ENCODE peak calls at places on chromosome 13, in six cellular contexts. One of them, this sample, is unnamed.

GRCh38 chr13:111559612-111560423 is 239.4 kb downstream of the TEX29 start:
- DNase-seq in CD8-positive, alpha-beta T cell: no peak
- DNase-seq in AG04450: no peak
- DNase-seq in brain microvascular endothelial cell: no peak
- DNase-seq in ascending aorta: peak
- DNase-seq in CD4-positive, alpha-beta T cell: no peak
- DNase-seq in this sample: no peak

GRCh38 chr13:54965881-54966280 is 1937.3 kb downstream of the OLFM4 start:
- DNase-seq in CD8-positive, alpha-beta T cell: no peak
- DNase-seq in AG04450: no peak
- DNase-seq in brain microvascular endothelial cell: no peak
- DNase-seq in ascending aorta: no peak
- DNase-seq in CD4-positive, alpha-beta T cell: no peak
- DNase-seq in this sample: no peak

GRCh38 chr13:108031859-108032258 is 183.5 kb downstream of the LIG4 start:
- DNase-seq in CD8-positive, alpha-beta T cell: no peak
- DNase-seq in AG04450: no peak
- DNase-seq in brain microvascular endothelial cell: no peak
- DNase-seq in ascending aorta: no peak
- DNase-seq in CD4-positive, alpha-beta T cell: no peak
- DNase-seq in this sample: no peak

GRCh38 chr13:65943711-65944110 is 1286.4 kb downstream of the PCDH9 start:
- DNase-seq in CD8-positive, alpha-beta T cell: no peak
- DNase-seq in AG04450: no peak
- DNase-seq in brain microvascular endothelial cell: no peak
- DNase-seq in ascending aorta: no peak
- DNase-seq in CD4-positive, alpha-beta T cell: no peak
- DNase-seq in this sample: no peak

GRCh38 chr13:98285317-98285716 is 108.2 kb upstream of the RNF113B start:
- DNase-seq in CD8-positive, alpha-beta T cell: no peak
- DNase-seq in AG04450: no peak
- DNase-seq in brain microvascular endothelial cell: no peak
- DNase-seq in ascending aorta: no peak
- DNase-seq in CD4-positive, alpha-beta T cell: no peak
- DNase-seq in this sample: no peak

GRCh38 chr13:49298903-49299605 is 51.3 kb downstream of the CDADC1 start:
- DNase-seq in CD8-positive, alpha-beta T cell: no peak
- DNase-seq in AG04450: no peak
- DNase-seq in brain microvascular endothelial cell: no peak
- DNase-seq in ascending aorta: no peak
- DNase-seq in CD4-positive, alpha-beta T cell: no peak
- DNase-seq in this sample: no peak

GRCh38 chr13:45122941-45123340 is 2.6 kb downstream of the GTF2F2 start:
- DNase-seq in CD8-positive, alpha-beta T cell: no peak
- DNase-seq in AG04450: no peak
- DNase-seq in brain microvascular endothelial cell: no peak
- DNase-seq in ascending aorta: no peak
- DNase-seq in CD4-positive, alpha-beta T cell: no peak
- DNase-seq in this sample: no peak

GRCh38 chr13:34357435-34358232 is 539.7 kb downstream of the RFC3 start:
- DNase-seq in CD8-positive, alpha-beta T cell: no peak
- DNase-seq in AG04450: peak
- DNase-seq in brain microvascular endothelial cell: peak
- DNase-seq in ascending aorta: no peak
- DNase-seq in CD4-positive, alpha-beta T cell: no peak
- DNase-seq in this sample: no peak

GRCh38 chr13:66778461-66778860 is 451.7 kb downstream of the PCDH9 start:
- DNase-seq in CD8-positive, alpha-beta T cell: no peak
- DNase-seq in AG04450: no peak
- DNase-seq in brain microvascular endothelial cell: no peak
- DNase-seq in ascending aorta: no peak
- DNase-seq in CD4-positive, alpha-beta T cell: no peak
- DNase-seq in this sample: no peak

GRCh38 chr13:77519808-77520207 is 15.7 kb upstream of the SCEL start:
- DNase-seq in CD8-positive, alpha-beta T cell: no peak
- DNase-seq in AG04450: no peak
- DNase-seq in brain microvascular endothelial cell: no peak
- DNase-seq in ascending aorta: no peak
- DNase-seq in CD4-positive, alpha-beta T cell: no peak
- DNase-seq in this sample: no peak

GRCh38 chr13:25901460-25902376 is 150.1 kb downstream of the SHISA2 start:
- DNase-seq in CD8-positive, alpha-beta T cell: peak
- DNase-seq in AG04450: no peak
- DNase-seq in brain microvascular endothelial cell: peak
- DNase-seq in ascending aorta: no peak
- DNase-seq in CD4-positive, alpha-beta T cell: no peak
- DNase-seq in this sample: no peak

GRCh38 chr13:33194820-33195692 is 90.5 kb downstream of the STARD13 start:
- DNase-seq in CD8-positive, alpha-beta T cell: no peak
- DNase-seq in AG04450: peak
- DNase-seq in brain microvascular endothelial cell: peak
- DNase-seq in ascending aorta: peak
- DNase-seq in CD4-positive, alpha-beta T cell: no peak
- DNase-seq in this sample: no peak

GRCh38 chr13:24854311-24854710 is 90.3 kb downstream of the RNF17 start:
- DNase-seq in CD8-positive, alpha-beta T cell: no peak
- DNase-seq in AG04450: no peak
- DNase-seq in brain microvascular endothelial cell: no peak
- DNase-seq in ascending aorta: no peak
- DNase-seq in CD4-positive, alpha-beta T cell: no peak
- DNase-seq in this sample: no peak

GRCh38 chr13:51907040-51907732 is 45.4 kb downstream of the CCDC70 start:
- DNase-seq in CD8-positive, alpha-beta T cell: no peak
- DNase-seq in AG04450: no peak
- DNase-seq in brain microvascular endothelial cell: no peak
- DNase-seq in ascending aorta: no peak
- DNase-seq in CD4-positive, alpha-beta T cell: no peak
- DNase-seq in this sample: no peak

GRCh38 chr13:48976677-48977625 is 1.2 kb downstream of the FNDC3A start:
- DNase-seq in CD8-positive, alpha-beta T cell: peak
- DNase-seq in AG04450: no peak
- DNase-seq in brain microvascular endothelial cell: no peak
- DNase-seq in ascending aorta: no peak
- DNase-seq in CD4-positive, alpha-beta T cell: no peak
- DNase-seq in this sample: no peak

GRCh38 chr13:79485014-79485441 is 4.1 kb downstream of the NDFIP2 start:
- DNase-seq in CD8-positive, alpha-beta T cell: no peak
- DNase-seq in AG04450: peak
- DNase-seq in brain microvascular endothelial cell: peak
- DNase-seq in ascending aorta: no peak
- DNase-seq in CD4-positive, alpha-beta T cell: no peak
- DNase-seq in this sample: no peak

GRCh38 chr13:111661052-111661451 is 340.6 kb downstream of the TEX29 start:
- DNase-seq in CD8-positive, alpha-beta T cell: no peak
- DNase-seq in AG04450: no peak
- DNase-seq in brain microvascular endothelial cell: no peak
- DNase-seq in ascending aorta: no peak
- DNase-seq in CD4-positive, alpha-beta T cell: no peak
- DNase-seq in this sample: no peak

GRCh38 chr13:97231118-97231831 is 9.1 kb downstream of the MBNL2 start:
- DNase-seq in CD8-positive, alpha-beta T cell: no peak
- DNase-seq in AG04450: no peak
- DNase-seq in brain microvascular endothelial cell: no peak
- DNase-seq in ascending aorta: no peak
- DNase-seq in CD4-positive, alpha-beta T cell: no peak
- DNase-seq in this sample: no peak

GRCh38 chr13:40146063-40146462 is 490.6 kb downstream of the COG6 start:
- DNase-seq in CD8-positive, alpha-beta T cell: no peak
- DNase-seq in AG04450: no peak
- DNase-seq in brain microvascular endothelial cell: no peak
- DNase-seq in ascending aorta: no peak
- DNase-seq in CD4-positive, alpha-beta T cell: no peak
- DNase-seq in this sample: peak

GRCh38 chr13:94414141-94414540 is 65.3 kb downstream of the DCT start:
- DNase-seq in CD8-positive, alpha-beta T cell: no peak
- DNase-seq in AG04450: no peak
- DNase-seq in brain microvascular endothelial cell: no peak
- DNase-seq in ascending aorta: no peak
- DNase-seq in CD4-positive, alpha-beta T cell: no peak
- DNase-seq in this sample: no peak

GRCh38 chr13:94411747-94412146 is 67.7 kb downstream of the DCT start:
- DNase-seq in CD8-positive, alpha-beta T cell: no peak
- DNase-seq in AG04450: no peak
- DNase-seq in brain microvascular endothelial cell: no peak
- DNase-seq in ascending aorta: no peak
- DNase-seq in CD4-positive, alpha-beta T cell: no peak
- DNase-seq in this sample: no peak

GRCh38 chr13:94415484-94415883 is 64.0 kb downstream of the DCT start:
- DNase-seq in CD8-positive, alpha-beta T cell: no peak
- DNase-seq in AG04450: no peak
- DNase-seq in brain microvascular endothelial cell: no peak
- DNase-seq in ascending aorta: no peak
- DNase-seq in CD4-positive, alpha-beta T cell: no peak
- DNase-seq in this sample: no peak

GRCh38 chr13:94412870-94413269 is 66.6 kb downstream of the DCT start:
- DNase-seq in CD8-positive, alpha-beta T cell: no peak
- DNase-seq in AG04450: no peak
- DNase-seq in brain microvascular endothelial cell: no peak
- DNase-seq in ascending aorta: no peak
- DNase-seq in CD4-positive, alpha-beta T cell: no peak
- DNase-seq in this sample: no peak

GRCh38 chr13:94413545-94413944 is 65.9 kb downstream of the DCT start:
- DNase-seq in CD8-positive, alpha-beta T cell: no peak
- DNase-seq in AG04450: no peak
- DNase-seq in brain microvascular endothelial cell: no peak
- DNase-seq in ascending aorta: no peak
- DNase-seq in CD4-positive, alpha-beta T cell: no peak
- DNase-seq in this sample: no peak
- H3K27ac ChIP-seq in CD8-positive, alpha-beta T cell: no peak
- H3K27ac ChIP-seq in AG04450: no peak
- H3K27ac ChIP-seq in brain microvascular endothelial cell: no peak
- H3K27ac ChIP-seq in ascending aorta: no peak
- H3K27ac ChIP-seq in CD4-positive, alpha-beta T cell: no peak
- H3K27ac ChIP-seq in this sample: no peak

DNA sequence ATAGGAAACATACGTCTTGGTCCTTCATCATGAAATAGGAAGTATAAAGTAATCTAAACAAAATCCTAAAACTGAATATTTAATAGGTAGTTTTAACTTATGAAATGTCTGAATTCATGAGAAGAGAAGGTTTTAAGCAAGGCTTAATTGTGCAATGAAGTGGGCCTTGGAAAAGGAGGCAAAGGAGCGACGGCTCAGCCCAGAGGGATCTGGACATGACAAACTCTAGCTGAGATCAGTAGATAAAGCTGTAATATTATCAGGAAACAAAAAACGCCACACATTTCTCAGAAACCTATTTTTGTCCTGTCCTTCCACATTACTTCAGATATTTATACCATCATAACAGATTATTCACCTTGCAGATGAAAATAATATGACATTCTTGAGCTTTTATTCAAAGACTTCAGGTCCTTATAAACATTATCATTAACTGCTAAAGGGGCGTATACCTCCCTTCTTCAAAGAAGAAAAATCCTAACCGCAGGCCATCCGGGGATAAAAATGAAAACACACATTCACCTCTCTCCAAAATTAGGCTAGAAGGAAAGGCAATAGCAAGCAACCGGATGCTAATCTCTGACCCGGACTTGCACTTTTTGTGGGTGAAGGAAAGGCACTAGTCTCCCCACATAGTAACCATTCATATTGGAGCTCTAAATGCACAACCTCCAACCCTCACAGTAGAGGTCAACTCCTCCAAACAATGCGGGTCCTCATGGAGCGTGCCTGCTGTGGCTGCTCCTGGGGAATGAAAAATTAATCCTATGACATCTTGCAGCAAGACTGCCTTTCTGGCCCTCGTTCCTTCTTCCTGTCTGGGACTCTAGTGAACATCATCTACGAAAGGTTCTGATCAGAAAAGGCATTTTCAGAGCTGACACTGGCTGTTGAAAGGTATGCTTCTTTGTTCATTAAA is 108.8 kb downstream of the TBC1D4 start:
- DNase-seq in CD8-positive, alpha-beta T cell: no peak
- DNase-seq in AG04450: no peak
- DNase-seq in brain microvascular endothelial cell: no peak
- DNase-seq in ascending aorta: no peak
- DNase-seq in CD4-positive, alpha-beta T cell: no peak
- DNase-seq in this sample: no peak
- H3K27ac ChIP-seq in CD8-positive, alpha-beta T cell: no peak
- H3K27ac ChIP-seq in AG04450: no peak
- H3K27ac ChIP-seq in brain microvascular endothelial cell: no peak
- H3K27ac ChIP-seq in ascending aorta: no peak
- H3K27ac ChIP-seq in CD4-positive, alpha-beta T cell: no peak
- H3K27ac ChIP-seq in this sample: no peak

GRCh38 chr13:93758575-93758974 is 532.0 kb downstream of the GPC6 start:
- DNase-seq in CD8-positive, alpha-beta T cell: no peak
- DNase-seq in AG04450: no peak
- DNase-seq in brain microvascular endothelial cell: no peak
- DNase-seq in ascending aorta: no peak
- DNase-seq in CD4-positive, alpha-beta T cell: no peak
- DNase-seq in this sample: no peak
- H3K27ac ChIP-seq in CD8-positive, alpha-beta T cell: no peak
- H3K27ac ChIP-seq in AG04450: no peak
- H3K27ac ChIP-seq in brain microvascular endothelial cell: peak
- H3K27ac ChIP-seq in ascending aorta: no peak
- H3K27ac ChIP-seq in CD4-positive, alpha-beta T cell: no peak
- H3K27ac ChIP-seq in this sample: no peak

GRCh38 chr13:23672616-23673015 is 102.4 kb downstream of the TNFRSF19 start:
- DNase-seq in CD8-positive, alpha-beta T cell: no peak
- DNase-seq in AG04450: no peak
- DNase-seq in brain microvascular endothelial cell: no peak
- DNase-seq in ascending aorta: no peak
- DNase-seq in CD4-positive, alpha-beta T cell: no peak
- DNase-seq in this sample: no peak

GRCh38 chr13:23671902-23672301 is 101.7 kb downstream of the TNFRSF19 start:
- DNase-seq in CD8-positive, alpha-beta T cell: no peak
- DNase-seq in AG04450: peak
- DNase-seq in brain microvascular endothelial cell: peak
- DNase-seq in ascending aorta: no peak
- DNase-seq in CD4-positive, alpha-beta T cell: no peak
- DNase-seq in this sample: no peak

GRCh38 chr13:23673354-23673753 is 103.1 kb downstream of the TNFRSF19 start:
- DNase-seq in CD8-positive, alpha-beta T cell: no peak
- DNase-seq in AG04450: peak
- DNase-seq in brain microvascular endothelial cell: peak
- DNase-seq in ascending aorta: no peak
- DNase-seq in CD4-positive, alpha-beta T cell: no peak
- DNase-seq in this sample: no peak

GRCh38 chr13:23674795-23675640 is 104.8 kb downstream of the TNFRSF19 start:
- DNase-seq in CD8-positive, alpha-beta T cell: no peak
- DNase-seq in AG04450: peak
- DNase-seq in brain microvascular endothelial cell: peak
- DNase-seq in ascending aorta: no peak
- DNase-seq in CD4-positive, alpha-beta T cell: no peak
- DNase-seq in this sample: no peak

GRCh38 chr13:23673867-23674605 is 103.8 kb downstream of the TNFRSF19 start:
- DNase-seq in CD8-positive, alpha-beta T cell: no peak
- DNase-seq in AG04450: no peak
- DNase-seq in brain microvascular endothelial cell: no peak
- DNase-seq in ascending aorta: no peak
- DNase-seq in CD4-positive, alpha-beta T cell: no peak
- DNase-seq in this sample: no peak
- H3K27ac ChIP-seq in CD8-positive, alpha-beta T cell: no peak
- H3K27ac ChIP-seq in AG04450: peak
- H3K27ac ChIP-seq in brain microvascular endothelial cell: peak
- H3K27ac ChIP-seq in ascending aorta: no peak
- H3K27ac ChIP-seq in CD4-positive, alpha-beta T cell: no peak
- H3K27ac ChIP-seq in this sample: no peak

DNA sequence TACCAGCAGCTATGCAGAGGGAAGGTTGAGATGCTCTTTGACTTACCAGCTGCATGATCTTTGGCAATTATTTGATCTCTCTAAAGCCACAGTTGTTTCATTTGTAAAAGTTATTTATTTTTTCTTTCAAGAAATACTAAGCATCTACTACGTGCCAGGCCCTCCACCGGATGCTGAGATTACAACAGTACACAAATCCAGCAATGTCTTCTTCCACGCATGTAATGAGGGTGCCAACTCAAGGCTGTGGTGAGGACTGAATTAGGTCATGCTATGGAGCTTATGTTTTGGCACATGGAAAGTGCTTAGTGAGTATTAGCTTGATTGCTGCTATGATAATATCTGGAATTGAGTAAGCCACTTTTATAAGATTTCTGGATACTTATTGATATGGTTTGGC is 358.2 kb downstream of the IRS2 start:
- DNase-seq in CD8-positive, alpha-beta T cell: no peak
- DNase-seq in AG04450: no peak
- DNase-seq in brain microvascular endothelial cell: no peak
- DNase-seq in ascending aorta: no peak
- DNase-seq in CD4-positive, alpha-beta T cell: no peak
- DNase-seq in this sample: no peak
- H3K27ac ChIP-seq in CD8-positive, alpha-beta T cell: no peak
- H3K27ac ChIP-seq in AG04450: no peak
- H3K27ac ChIP-seq in brain microvascular endothelial cell: no peak
- H3K27ac ChIP-seq in ascending aorta: no peak
- H3K27ac ChIP-seq in CD4-positive, alpha-beta T cell: no peak
- H3K27ac ChIP-seq in this sample: no peak

This sample was measured in iPS DF 6.9.